ENCODE peak calls at places on chromosomes 7 and 10, in seven cellular contexts. One of them, this sample, is unnamed.

GRCh38 chr10:125707852-125708468 is 11.5 kb upstream of the EDRF1 start:
- DNase-seq in cardiac fibroblast: peak; percentile 5
- DNase-seq in heart right ventricle: no peak
- DNase-seq in OCI-LY7: no peak
- DNase-seq in kidney epithelial cell: peak; percentile 49
- DNase-seq in A549: peak; percentile 80
- DNase-seq in psoas muscle: no peak
- DNase-seq in this sample: no peak

GRCh38 chr10:43953672-43954071 is 305.0 kb upstream of the ZNF32 start:
- DNase-seq in cardiac fibroblast: no peak
- DNase-seq in heart right ventricle: no peak
- DNase-seq in OCI-LY7: no peak
- DNase-seq in kidney epithelial cell: no peak
- DNase-seq in A549: no peak
- DNase-seq in psoas muscle: no peak
- DNase-seq in this sample: no peak

GRCh38 chr10:3948843-3949242 is 163.8 kb upstream of the KLF6 start:
- DNase-seq in cardiac fibroblast: peak; percentile 85
- DNase-seq in heart right ventricle: no peak
- DNase-seq in OCI-LY7: no peak
- DNase-seq in kidney epithelial cell: no peak
- DNase-seq in A549: no peak
- DNase-seq in psoas muscle: peak; percentile 21
- DNase-seq in this sample: no peak

GRCh38 chr10:99930731-99931550 is 78.8 kb downstream of the DNMBP start:
- DNase-seq in cardiac fibroblast: no peak
- DNase-seq in heart right ventricle: no peak
- DNase-seq in OCI-LY7: no peak
- DNase-seq in kidney epithelial cell: peak; percentile 84
- DNase-seq in A549: peak; percentile 75
- DNase-seq in psoas muscle: no peak
- DNase-seq in this sample: no peak

GRCh38 chr10:75230600-75231038 is 5.1 kb downstream of the COMTD1 start:
- DNase-seq in cardiac fibroblast: peak; percentile 91
- DNase-seq in heart right ventricle: peak; percentile 90
- DNase-seq in OCI-LY7: peak; percentile 89
- DNase-seq in kidney epithelial cell: no peak
- DNase-seq in A549: peak; percentile 92
- DNase-seq in psoas muscle: peak; percentile 90
- DNase-seq in this sample: peak; percentile 95

GRCh38 chr7:33853361-33854062 is 51.8 kb upstream of the BMPER start:
- DNase-seq in cardiac fibroblast: peak; percentile 88
- DNase-seq in heart right ventricle: no peak
- DNase-seq in OCI-LY7: no peak
- DNase-seq in kidney epithelial cell: no peak
- DNase-seq in A549: no peak
- DNase-seq in psoas muscle: no peak
- DNase-seq in this sample: no peak

GRCh38 chr7:153640586-153640985 is 411.6 kb upstream of the DPP6 start:
- DNase-seq in cardiac fibroblast: no peak
- DNase-seq in heart right ventricle: no peak
- DNase-seq in OCI-LY7: no peak
- DNase-seq in kidney epithelial cell: no peak
- DNase-seq in A549: no peak
- DNase-seq in psoas muscle: no peak
- DNase-seq in this sample: no peak

GRCh38 chr7:28921822-28922221 is 36.3 kb downstream of the TRIL start:
- DNase-seq in cardiac fibroblast: peak; percentile 76
- DNase-seq in heart right ventricle: no peak
- DNase-seq in OCI-LY7: peak; percentile 55
- DNase-seq in kidney epithelial cell: peak; percentile 21
- DNase-seq in A549: peak; percentile 58
- DNase-seq in psoas muscle: no peak
- DNase-seq in this sample: peak; percentile 63

GRCh38 chr10:75818552-75818951 is 387.1 kb downstream of the LRMDA start:
- DNase-seq in cardiac fibroblast: no peak
- DNase-seq in heart right ventricle: no peak
- DNase-seq in OCI-LY7: no peak
- DNase-seq in kidney epithelial cell: no peak
- DNase-seq in A549: no peak
- DNase-seq in psoas muscle: no peak
- DNase-seq in this sample: no peak

GRCh38 chr7:2100278-2101205 is 132.2 kb downstream of the MAD1L1 start:
- DNase-seq in cardiac fibroblast: no peak
- DNase-seq in heart right ventricle: no peak
- DNase-seq in OCI-LY7: peak; percentile 91
- DNase-seq in kidney epithelial cell: no peak
- DNase-seq in A549: no peak
- DNase-seq in psoas muscle: no peak
- DNase-seq in this sample: no peak

GRCh38 chr10:13774303-13774893 is 187.6 kb downstream of the PRPF18 start:
- DNase-seq in cardiac fibroblast: no peak
- DNase-seq in heart right ventricle: no peak
- DNase-seq in OCI-LY7: no peak
- DNase-seq in kidney epithelial cell: no peak
- DNase-seq in A549: no peak
- DNase-seq in psoas muscle: no peak
- DNase-seq in this sample: no peak

GRCh38 chr7:38727184-38727940 is 96.2 kb upstream of the AMPH start:
- DNase-seq in cardiac fibroblast: no peak
- DNase-seq in heart right ventricle: no peak
- DNase-seq in OCI-LY7: no peak
- DNase-seq in kidney epithelial cell: no peak
- DNase-seq in A549: no peak
- DNase-seq in psoas muscle: no peak
- DNase-seq in this sample: no peak

GRCh38 chr7:10612950-10613349 is 360.7 kb upstream of the PHF14 start:
- DNase-seq in cardiac fibroblast: no peak
- DNase-seq in heart right ventricle: no peak
- DNase-seq in OCI-LY7: no peak
- DNase-seq in kidney epithelial cell: no peak
- DNase-seq in A549: no peak
- DNase-seq in psoas muscle: no peak
- DNase-seq in this sample: no peak
- H3K4me3 ChIP-seq in cardiac fibroblast: no peak overlapping the region
- H3K4me3 ChIP-seq in heart right ventricle: no peak overlapping the region
- H3K4me3 ChIP-seq in OCI-LY7: no peak overlapping the region
- H3K4me3 ChIP-seq in kidney epithelial cell: no peak overlapping the region
- H3K4me3 ChIP-seq in A549: no peak overlapping the region
- H3K4me3 ChIP-seq in psoas muscle: no peak overlapping the region
- H3K4me3 ChIP-seq in this sample: no peak overlapping the region

DNA sequence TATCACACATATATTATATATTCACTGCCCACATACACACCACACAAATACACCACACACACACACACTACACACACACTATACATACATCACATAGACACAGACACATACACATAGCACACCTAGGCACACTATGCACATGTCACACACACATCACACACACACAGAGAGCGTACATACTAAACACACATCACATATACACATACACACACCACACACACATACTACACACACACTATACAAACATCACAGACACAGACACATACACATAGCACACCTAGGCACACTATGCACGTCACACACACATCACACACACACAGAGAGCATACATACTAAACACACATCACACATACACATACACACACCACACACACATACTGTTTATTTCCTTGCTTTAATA is 165.5 kb downstream of the KCNMA1 start:
- DNase-seq in cardiac fibroblast: no peak
- DNase-seq in heart right ventricle: no peak
- DNase-seq in OCI-LY7: no peak
- DNase-seq in kidney epithelial cell: no peak
- DNase-seq in A549: no peak
- DNase-seq in psoas muscle: no peak
- DNase-seq in this sample: no peak
- TF ChIP-seq CTCF in cardiac fibroblast: no peak
- TF ChIP-seq CTCF in heart right ventricle: no peak
- TF ChIP-seq CTCF in OCI-LY7: no peak
- TF ChIP-seq CTCF in kidney epithelial cell: no peak
- TF ChIP-seq CTCF in A549: no peak
- TF ChIP-seq CTCF in psoas muscle: no peak
- TF ChIP-seq CTCF in this sample: no peak

GRCh38 chr10:21523557-21524008 is 1.9 kb downstream of the SKIDA1 start:
- DNase-seq in cardiac fibroblast: no peak
- DNase-seq in heart right ventricle: no peak
- DNase-seq in OCI-LY7: no peak
- DNase-seq in kidney epithelial cell: no peak
- DNase-seq in A549: no peak
- DNase-seq in psoas muscle: no peak
- DNase-seq in this sample: no peak
- H3K4me3 ChIP-seq in cardiac fibroblast: no peak overlapping the region
- H3K4me3 ChIP-seq in heart right ventricle: no peak overlapping the region
- H3K4me3 ChIP-seq in OCI-LY7: no peak overlapping the region
- H3K4me3 ChIP-seq in kidney epithelial cell: no peak overlapping the region
- H3K4me3 ChIP-seq in A549: no peak overlapping the region
- H3K4me3 ChIP-seq in psoas muscle: peak overlapping the region; percentile 84
- H3K4me3 ChIP-seq in this sample: no peak overlapping the region

GRCh38 chr10:115026041-115026779 is 67.0 kb upstream of the ATRNL1 start:
- DNase-seq in cardiac fibroblast: no peak
- DNase-seq in heart right ventricle: no peak
- DNase-seq in OCI-LY7: no peak
- DNase-seq in kidney epithelial cell: no peak
- DNase-seq in A549: no peak
- DNase-seq in psoas muscle: no peak
- DNase-seq in this sample: peak; percentile 40
- TF ChIP-seq CTCF in cardiac fibroblast: no peak
- TF ChIP-seq CTCF in heart right ventricle: no peak
- TF ChIP-seq CTCF in OCI-LY7: no peak
- TF ChIP-seq CTCF in kidney epithelial cell: no peak
- TF ChIP-seq CTCF in A549: no peak
- TF ChIP-seq CTCF in psoas muscle: no peak
- TF ChIP-seq CTCF in this sample: no peak

DNA sequence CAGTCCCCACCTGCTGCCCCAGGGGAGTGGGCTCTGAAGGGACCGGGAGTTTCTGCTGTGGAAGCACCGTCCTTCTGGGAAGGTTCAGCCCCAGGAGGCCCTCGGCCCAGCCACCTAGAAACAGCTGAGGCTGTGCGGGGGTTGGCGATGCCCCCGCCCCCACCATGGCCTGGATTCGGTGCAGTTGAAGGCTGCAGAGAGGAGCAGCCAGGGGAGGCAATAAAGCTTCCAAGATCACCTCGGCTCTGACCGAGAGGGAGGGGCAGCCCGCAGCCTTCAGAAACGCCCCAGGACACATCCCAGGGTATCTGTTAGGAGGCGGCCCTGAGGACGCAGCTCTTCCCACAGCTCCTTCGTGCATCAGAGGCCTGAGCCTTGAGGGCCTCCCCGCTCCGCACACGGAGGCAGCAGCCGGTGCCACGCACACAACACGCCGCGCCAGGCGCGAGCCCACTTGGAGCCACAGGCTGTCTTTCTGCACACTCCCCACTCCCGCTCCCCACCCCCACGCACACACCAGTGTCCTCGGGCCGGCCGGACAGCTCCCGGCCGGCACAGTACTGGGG is 1.6 kb downstream of the KNDC1 start:
- DNase-seq in cardiac fibroblast: no peak
- DNase-seq in heart right ventricle: no peak
- DNase-seq in OCI-LY7: no peak
- DNase-seq in kidney epithelial cell: no peak
- DNase-seq in A549: no peak
- DNase-seq in psoas muscle: no peak
- DNase-seq in this sample: peak; percentile 44
- H3K4me3 ChIP-seq in cardiac fibroblast: no peak overlapping the region
- H3K4me3 ChIP-seq in heart right ventricle: no peak overlapping the region
- H3K4me3 ChIP-seq in OCI-LY7: no peak overlapping the region
- H3K4me3 ChIP-seq in kidney epithelial cell: no peak overlapping the region
- H3K4me3 ChIP-seq in A549: no peak overlapping the region
- H3K4me3 ChIP-seq in psoas muscle: no peak overlapping the region
- H3K4me3 ChIP-seq in this sample: peak overlapping the region; percentile 71

GRCh38 chr7:102326156-102326914 is 29.9 kb downstream of the SPDYE6 start:
- DNase-seq in cardiac fibroblast: no peak
- DNase-seq in heart right ventricle: no peak
- DNase-seq in OCI-LY7: no peak
- DNase-seq in kidney epithelial cell: no peak
- DNase-seq in A549: no peak
- DNase-seq in psoas muscle: no peak
- DNase-seq in this sample: no peak

GRCh38 chr7:102331536-102332275 is 24.5 kb downstream of the SPDYE6 start:
- DNase-seq in cardiac fibroblast: no peak
- DNase-seq in heart right ventricle: no peak
- DNase-seq in OCI-LY7: peak; percentile 47
- DNase-seq in kidney epithelial cell: no peak
- DNase-seq in A549: no peak
- DNase-seq in psoas muscle: no peak
- DNase-seq in this sample: no peak
- TF ChIP-seq CTCF in cardiac fibroblast: no peak
- TF ChIP-seq CTCF in heart right ventricle: no peak
- TF ChIP-seq CTCF in OCI-LY7: no peak
- TF ChIP-seq CTCF in kidney epithelial cell: peak; percentile 9
- TF ChIP-seq CTCF in A549: no peak
- TF ChIP-seq CTCF in psoas muscle: no peak
- TF ChIP-seq CTCF in this sample: no peak

GRCh38 chr7:21185866-21186265 is 242.0 kb upstream of the SP4 start:
- DNase-seq in cardiac fibroblast: no peak
- DNase-seq in heart right ventricle: no peak
- DNase-seq in OCI-LY7: no peak
- DNase-seq in kidney epithelial cell: no peak
- DNase-seq in A549: no peak
- DNase-seq in psoas muscle: no peak
- DNase-seq in this sample: no peak

DNA sequence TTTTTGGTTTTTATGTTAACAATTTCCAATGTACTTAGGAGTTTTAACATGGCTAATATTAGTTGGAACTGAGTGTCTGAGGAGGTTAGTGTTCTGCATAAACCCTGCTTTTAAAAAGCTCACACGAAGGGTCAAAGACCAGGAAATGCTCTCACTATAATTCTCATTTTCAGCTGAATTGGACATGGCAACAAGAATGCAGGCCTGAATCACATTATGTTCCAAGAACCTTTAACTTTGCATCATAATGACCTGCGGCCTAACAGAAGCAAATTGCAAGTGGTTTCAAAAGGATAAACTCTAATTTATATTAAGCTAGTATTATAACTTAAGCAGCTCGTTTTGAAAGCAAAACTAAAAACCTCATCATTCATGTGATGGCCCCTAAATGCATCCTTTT is 242.9 kb upstream of the SP4 start:
- DNase-seq in cardiac fibroblast: no peak
- DNase-seq in heart right ventricle: no peak
- DNase-seq in OCI-LY7: no peak
- DNase-seq in kidney epithelial cell: no peak
- DNase-seq in A549: no peak
- DNase-seq in psoas muscle: no peak
- DNase-seq in this sample: no peak
- H3K4me3 ChIP-seq in cardiac fibroblast: no peak overlapping the region
- H3K4me3 ChIP-seq in heart right ventricle: no peak overlapping the region
- H3K4me3 ChIP-seq in OCI-LY7: no peak overlapping the region
- H3K4me3 ChIP-seq in kidney epithelial cell: no peak overlapping the region
- H3K4me3 ChIP-seq in A549: no peak overlapping the region
- H3K4me3 ChIP-seq in psoas muscle: no peak overlapping the region
- H3K4me3 ChIP-seq in this sample: no peak overlapping the region

GRCh38 chr10:14971867-14972448 is 12.8 kb downstream of the MEIG1 start:
- DNase-seq in cardiac fibroblast: peak; percentile 34
- DNase-seq in heart right ventricle: no peak
- DNase-seq in OCI-LY7: peak; percentile 65
- DNase-seq in kidney epithelial cell: no peak
- DNase-seq in A549: no peak
- DNase-seq in psoas muscle: peak; percentile 23
- DNase-seq in this sample: no peak
- TF ChIP-seq CTCF in cardiac fibroblast: peak; percentile 71
- TF ChIP-seq CTCF in heart right ventricle: peak; percentile 68
- TF ChIP-seq CTCF in OCI-LY7: peak; percentile 93
- TF ChIP-seq CTCF in kidney epithelial cell: peak; percentile 80
- TF ChIP-seq CTCF in A549: peak; percentile 60
- TF ChIP-seq CTCF in psoas muscle: peak; percentile 48
- TF ChIP-seq CTCF in this sample: peak; percentile 30

This sample was measured in dorsolateral prefrontal cortex.